ENCODE peak calls at places on chromosome 2, in eight cellular contexts. R is HuH-7, Y is T1000, O is colonic mucosa, V is kidney epithelial cell, M is PC-9, J is PC-3, A is ELF-1. F is an unnamed sample.
A peak's percentile ranks its signal among the peaks of the same experiment; 100 is the strongest.

GRCh38 chr2:148048475-148049221 is 27.8 kb downstream of the MBD5 start:
- DNase-seq in R (no peak), M (no peak), Y (no peak), V (no peak), J (no peak), A (no peak), O (no peak), F (no peak)

GRCh38 chr2:216017365-216017764 is 4.0 kb upstream of the MREG start:
- DNase-seq in A (peak; percentile 40), Y (peak; percentile 55), V (no peak), J (peak; percentile 78), O (no peak), R (no peak), M (peak; percentile 62), F (no peak)

GRCh38 chr2:47599171-47599570 is 183.8 kb upstream of the MSH6 start:
- DNase-seq in V (no peak), A (no peak), Y (no peak), M (no peak), O (no peak), J (no peak), R (no peak), F (no peak)

GRCh38 chr2:36707050-36707449 is 10.5 kb downstream of the VIT start:
- DNase-seq in R (no peak), M (peak; percentile 41), V (no peak), J (peak; percentile 66), A (no peak), O (no peak), Y (peak; percentile 37), F (no peak)

GRCh38 chr2:186065491-186065890 is 326.9 kb downstream of the FSIP2 start:
- DNase-seq in R (no peak), O (no peak), V (no peak), A (no peak), J (peak; percentile 14), Y (no peak), M (no peak), F (no peak)

GRCh38 chr2:99662761-99663341 is 173.0 kb upstream of the REV1 start:
- DNase-seq in O (no peak), A (no peak), V (peak; percentile 67), M (no peak), J (peak; percentile 84), Y (peak; percentile 28), R (peak; percentile 45), F (no peak)

GRCh38 chr2:113876503-113877387 is 13.1 kb upstream of the ACTR3 start:
- DNase-seq in M (peak; percentile 95), R (peak; percentile 73), J (peak; percentile 99), O (peak; percentile 84), A (peak; percentile 82), V (peak; percentile 55), Y (no peak), F (peak; percentile 91)

GRCh38 chr2:238114851-238115660 is 14.9 kb downstream of the ESPNL start:
- DNase-seq in M (no peak), A (no peak), R (no peak), Y (no peak), V (no peak), J (no peak), O (no peak), F (no peak)

GRCh38 chr2:46676198-46676597 is 196.8 kb downstream of the TMEM247 start:
- DNase-seq in Y (no peak), V (no peak), O (no peak), R (no peak), A (no peak), M (no peak), J (no peak), F (no peak)

F was measured in left colon.